ENCODE peak calls at places on chromosomes 3 and 15, in eight cellular contexts. I is SJSA1; F is T-helper 9 cell; S is fibroblast of lung; A is Right ventricle myocardium superior; W is kidney epithelial cell; K is fibroblast of mammary gland; G is activated T-cell treated with anti-CD3 and anti-CD28 coated beads, Interleukin-2, amount 50 U/mL, for 1 hour. H is an unnamed sample.
A peak's percentile ranks its signal among the peaks of the same experiment; 100 is the strongest.

GRCh38 chr15:62506217-62506805 is 341.2 kb upstream of the C2CD4B start:
- DNase-seq in G (no peak), I (peak; percentile 67), A (no peak), F (no peak), K (peak; percentile 56), W (no peak), S (peak; percentile 72), H (no peak)

GRCh38 chr15:72176155-72176554 is 21.4 kb downstream of the GRAMD2A start:
- DNase-seq in W (no peak), S (no peak), F (no peak), G (no peak), K (no peak), A (no peak), I (no peak), H (no peak)

GRCh38 chr3:108477511-108478147 is 32.8 kb downstream of the MYH15 start:
- DNase-seq in I (peak; percentile 45), A (no peak), G (peak; percentile 46), W (no peak), F (peak; percentile 44), S (peak; percentile 64), K (peak; percentile 79), H (peak; percentile 61)

GRCh38 chr15:78968539-78969271 is 23.9 kb upstream of the CTSH start:
- DNase-seq in I (no peak), G (no peak), S (no peak), W (no peak), F (no peak), A (no peak), K (no peak), H (no peak)

GRCh38 chr3:13548696-13549512 is at the start of gene FBLN2:
- DNase-seq in F (no peak), G (peak; percentile 33), W (no peak), S (no peak), A (peak; percentile 75), K (no peak), I (no peak), H (peak; percentile 60)

GRCh38 chr3:46854543-46854942 is 8.7 kb downstream of the MYL3 start:
- DNase-seq in F (no peak), W (no peak), K (no peak), A (no peak), G (no peak), I (no peak), S (no peak), H (no peak)

GRCh38 chr3:4474683-4475490 is 7.8 kb upstream of the SUMF1 start:
- DNase-seq in I (no peak), A (no peak), W (peak; percentile 67), F (no peak), K (peak; percentile 91), G (no peak), S (peak; percentile 78), H (no peak)

GRCh38 chr3:161305095-161305991 is 66.0 kb downstream of the SPTSSB start:
- DNase-seq in W (no peak), K (peak; percentile 47), F (no peak), A (no peak), G (no peak), I (no peak), S (peak; percentile 6), H (no peak)

GRCh38 chr3:57423335-57423734 is 120.8 kb downstream of the DNAH12 start:
- DNase-seq in A (no peak), I (no peak), W (no peak), S (no peak), G (no peak), F (no peak), K (no peak), H (no peak)